ENCODE peak calls at places on chromosomes 2 and 18, in nine cellular contexts. One of them, this sample, is unnamed.

GRCh38 chr18:76972838-76973237 is 150.5 kb downstream of the ZNF236 start:
- DNase-seq in astrocyte of the spinal cord: no peak
- DNase-seq in astrocyte: peak
- DNase-seq in hepatocyte: no peak
- DNase-seq in endothelial cell of umbilical vein: peak
- DNase-seq in GM20000: no peak
- DNase-seq in glutamatergic neuron: no peak
- DNase-seq in cardiac muscle cell: no peak
- DNase-seq in lower lobe of right lung: no peak
- DNase-seq in this sample: no peak

GRCh38 chr2:19799881-19800780 is 101.7 kb downstream of the TTC32 start:
- DNase-seq in astrocyte: peak
- DNase-seq in hepatocyte: no peak
- DNase-seq in cardiac muscle cell: peak
- DNase-seq in astrocyte of the spinal cord: peak
- DNase-seq in endothelial cell of umbilical vein: no peak
- DNase-seq in glutamatergic neuron: no peak
- DNase-seq in lower lobe of right lung: no peak
- DNase-seq in GM20000: no peak
- DNase-seq in this sample: no peak

GRCh38 chr2:53021285-53021684 is 746.3 kb upstream of the CHAC2 start:
- DNase-seq in lower lobe of right lung: no peak
- DNase-seq in endothelial cell of umbilical vein: peak
- DNase-seq in glutamatergic neuron: no peak
- DNase-seq in astrocyte of the spinal cord: peak
- DNase-seq in hepatocyte: peak
- DNase-seq in astrocyte: peak
- DNase-seq in GM20000: no peak
- DNase-seq in cardiac muscle cell: no peak
- DNase-seq in this sample: peak

GRCh38 chr18:49006641-49007136 is 55.9 kb upstream of the SMAD7 start:
- DNase-seq in hepatocyte: no peak
- DNase-seq in endothelial cell of umbilical vein: no peak
- DNase-seq in cardiac muscle cell: no peak
- DNase-seq in glutamatergic neuron: no peak
- DNase-seq in lower lobe of right lung: no peak
- DNase-seq in astrocyte: peak
- DNase-seq in GM20000: no peak
- DNase-seq in astrocyte of the spinal cord: peak
- DNase-seq in this sample: no peak

GRCh38 chr2:8125741-8126691 is 555.8 kb upstream of the ID2 start:
- DNase-seq in glutamatergic neuron: no peak
- DNase-seq in GM20000: no peak
- DNase-seq in endothelial cell of umbilical vein: no peak
- DNase-seq in hepatocyte: peak
- DNase-seq in cardiac muscle cell: no peak
- DNase-seq in lower lobe of right lung: no peak
- DNase-seq in astrocyte of the spinal cord: no peak
- DNase-seq in astrocyte: no peak
- DNase-seq in this sample: no peak

GRCh38 chr2:224584111-224584764 is 925 bp downstream of the CUL3 start:
- DNase-seq in GM20000: no peak
- DNase-seq in hepatocyte: peak
- DNase-seq in astrocyte of the spinal cord: peak
- DNase-seq in cardiac muscle cell: peak
- DNase-seq in endothelial cell of umbilical vein: peak
- DNase-seq in astrocyte: peak
- DNase-seq in glutamatergic neuron: peak
- DNase-seq in lower lobe of right lung: peak
- DNase-seq in this sample: no peak

GRCh38 chr2:240604291-240604938 is 17.9 kb downstream of the CAPN10 start:
- DNase-seq in astrocyte of the spinal cord: peak
- DNase-seq in GM20000: peak
- DNase-seq in glutamatergic neuron: peak
- DNase-seq in lower lobe of right lung: peak
- DNase-seq in astrocyte: no peak
- DNase-seq in hepatocyte: peak
- DNase-seq in endothelial cell of umbilical vein: peak
- DNase-seq in cardiac muscle cell: peak
- DNase-seq in this sample: peak

GRCh38 chr18:40431071-40431998 is 1523.7 kb upstream of the PIK3C3 start:
- DNase-seq in astrocyte: no peak
- DNase-seq in hepatocyte: peak
- DNase-seq in endothelial cell of umbilical vein: no peak
- DNase-seq in GM20000: no peak
- DNase-seq in glutamatergic neuron: no peak
- DNase-seq in lower lobe of right lung: no peak
- DNase-seq in astrocyte of the spinal cord: no peak
- DNase-seq in cardiac muscle cell: peak
- DNase-seq in this sample: no peak

GRCh38 chr18:28176674-28176932 is 327 bp downstream of the CDH2 start:
- DNase-seq in astrocyte of the spinal cord: no peak
- DNase-seq in endothelial cell of umbilical vein: no peak
- DNase-seq in GM20000: no peak
- DNase-seq in astrocyte: no peak
- DNase-seq in cardiac muscle cell: no peak
- DNase-seq in glutamatergic neuron: no peak
- DNase-seq in hepatocyte: no peak
- DNase-seq in lower lobe of right lung: no peak
- DNase-seq in this sample: no peak

GRCh38 chr18:39938678-39939077 is 2016.4 kb upstream of the PIK3C3 start:
- DNase-seq in astrocyte of the spinal cord: no peak
- DNase-seq in hepatocyte: no peak
- DNase-seq in GM20000: no peak
- DNase-seq in astrocyte: no peak
- DNase-seq in cardiac muscle cell: peak
- DNase-seq in endothelial cell of umbilical vein: peak
- DNase-seq in glutamatergic neuron: no peak
- DNase-seq in lower lobe of right lung: no peak
- DNase-seq in this sample: no peak

GRCh38 chr2:205868773-205869333 is 186.6 kb downstream of the NRP2 start:
- DNase-seq in endothelial cell of umbilical vein: no peak
- DNase-seq in lower lobe of right lung: no peak
- DNase-seq in hepatocyte: no peak
- DNase-seq in glutamatergic neuron: no peak
- DNase-seq in astrocyte of the spinal cord: peak
- DNase-seq in astrocyte: peak
- DNase-seq in GM20000: peak
- DNase-seq in cardiac muscle cell: no peak
- DNase-seq in this sample: peak

GRCh38 chr2:53150146-53150545 is 617.5 kb upstream of the CHAC2 start:
- DNase-seq in astrocyte of the spinal cord: no peak
- DNase-seq in cardiac muscle cell: no peak
- DNase-seq in lower lobe of right lung: no peak
- DNase-seq in glutamatergic neuron: no peak
- DNase-seq in endothelial cell of umbilical vein: no peak
- DNase-seq in astrocyte: no peak
- DNase-seq in GM20000: no peak
- DNase-seq in hepatocyte: no peak
- DNase-seq in this sample: no peak

GRCh38 chr18:48412339-48412929 is 3.3 kb upstream of the ZBTB7C start:
- DNase-seq in glutamatergic neuron: peak
- DNase-seq in endothelial cell of umbilical vein: peak
- DNase-seq in hepatocyte: peak
- DNase-seq in GM20000: peak
- DNase-seq in astrocyte: no peak
- DNase-seq in cardiac muscle cell: peak
- DNase-seq in lower lobe of right lung: no peak
- DNase-seq in astrocyte of the spinal cord: no peak
- DNase-seq in this sample: no peak

DNA sequence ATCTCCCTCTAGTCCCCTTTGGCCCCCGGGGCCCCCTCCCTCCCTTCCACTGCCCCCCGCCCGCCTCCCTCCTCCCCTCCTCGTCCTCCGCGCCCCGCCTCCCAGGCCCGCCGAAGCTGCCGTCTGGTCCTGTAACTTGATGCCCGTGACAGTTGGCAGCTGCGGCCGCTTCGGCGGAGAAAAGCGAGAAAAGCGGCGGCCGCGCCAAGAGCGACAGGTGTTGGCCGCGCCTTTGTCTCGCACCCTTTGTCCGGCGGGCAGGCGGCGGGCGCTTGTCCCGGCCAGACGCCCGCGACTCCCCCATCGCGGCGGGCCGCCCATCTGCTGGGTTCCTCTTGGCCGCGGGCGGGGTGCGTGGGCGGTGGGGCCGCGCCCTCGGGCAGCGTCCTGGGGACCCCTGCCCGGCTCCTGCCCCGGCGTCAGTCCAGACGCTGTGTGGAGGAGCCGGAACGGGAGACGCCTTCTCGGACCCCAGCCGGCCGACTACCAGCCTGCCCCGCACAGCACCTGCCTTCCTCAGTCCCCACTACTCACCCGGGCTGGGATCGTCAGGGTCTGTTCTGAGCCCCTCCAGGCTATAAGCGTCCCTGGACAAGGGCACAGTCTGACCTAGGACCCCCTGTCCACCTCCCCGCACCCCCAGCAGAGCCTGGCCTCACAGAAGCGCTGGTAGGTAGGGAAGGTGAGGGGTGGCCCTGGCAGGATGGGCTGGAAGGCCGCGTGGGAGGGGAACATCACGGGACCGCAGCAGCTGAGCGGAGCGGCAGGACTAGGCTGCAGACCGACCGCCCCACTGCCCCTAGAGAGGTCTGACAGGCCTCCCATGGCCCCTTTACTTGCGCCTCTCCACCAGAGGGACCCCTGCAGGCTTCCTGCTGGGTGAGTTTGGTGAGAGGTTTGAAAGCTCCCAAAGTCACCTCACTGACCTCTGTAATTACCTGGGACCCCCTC is 1.2 kb upstream of the HES6 start:
- DNase-seq in endothelial cell of umbilical vein: peak
- DNase-seq in cardiac muscle cell: peak
- DNase-seq in astrocyte: peak
- DNase-seq in GM20000: peak
- DNase-seq in hepatocyte: peak
- DNase-seq in glutamatergic neuron: peak
- DNase-seq in astrocyte of the spinal cord: peak
- DNase-seq in lower lobe of right lung: peak
- DNase-seq in this sample: no peak
- TF ChIP-seq CTCF in endothelial cell of umbilical vein: no peak
- TF ChIP-seq CTCF in cardiac muscle cell: no peak
- TF ChIP-seq CTCF in astrocyte: no peak
- TF ChIP-seq CTCF in GM20000: no peak
- TF ChIP-seq CTCF in hepatocyte: no peak
- TF ChIP-seq CTCF in glutamatergic neuron: no peak
- TF ChIP-seq CTCF in astrocyte of the spinal cord: peak
- TF ChIP-seq CTCF in lower lobe of right lung: no peak
- TF ChIP-seq CTCF in this sample: peak

GRCh38 chr2:120740765-120741513 is 5.3 kb downstream of the GLI2 start:
- DNase-seq in cardiac muscle cell: peak
- DNase-seq in hepatocyte: peak
- DNase-seq in GM20000: no peak
- DNase-seq in endothelial cell of umbilical vein: no peak
- DNase-seq in astrocyte: no peak
- DNase-seq in lower lobe of right lung: no peak
- DNase-seq in glutamatergic neuron: peak
- DNase-seq in astrocyte of the spinal cord: peak
- DNase-seq in this sample: no peak
- TF ChIP-seq CTCF in cardiac muscle cell: peak
- TF ChIP-seq CTCF in hepatocyte: no peak
- TF ChIP-seq CTCF in GM20000: no peak
- TF ChIP-seq CTCF in endothelial cell of umbilical vein: no peak
- TF ChIP-seq CTCF in astrocyte: no peak
- TF ChIP-seq CTCF in lower lobe of right lung: no peak
- TF ChIP-seq CTCF in glutamatergic neuron: no peak
- TF ChIP-seq CTCF in astrocyte of the spinal cord: no peak
- TF ChIP-seq CTCF in this sample: no peak

GRCh38 chr2:164721425-164721824 is 100.1 kb upstream of the GRB14 start:
- DNase-seq in astrocyte of the spinal cord: no peak
- DNase-seq in endothelial cell of umbilical vein: no peak
- DNase-seq in astrocyte: no peak
- DNase-seq in GM20000: no peak
- DNase-seq in cardiac muscle cell: no peak
- DNase-seq in hepatocyte: no peak
- DNase-seq in glutamatergic neuron: no peak
- DNase-seq in lower lobe of right lung: no peak
- DNase-seq in this sample: no peak

GRCh38 chr2:164719996-164720941 is 99.0 kb upstream of the GRB14 start:
- DNase-seq in astrocyte of the spinal cord: peak
- DNase-seq in GM20000: no peak
- DNase-seq in cardiac muscle cell: no peak
- DNase-seq in hepatocyte: no peak
- DNase-seq in glutamatergic neuron: no peak
- DNase-seq in lower lobe of right lung: no peak
- DNase-seq in astrocyte: peak
- DNase-seq in endothelial cell of umbilical vein: no peak
- DNase-seq in this sample: peak

GRCh38 chr2:164722604-164723338 is 101.5 kb upstream of the GRB14 start:
- DNase-seq in lower lobe of right lung: no peak
- DNase-seq in endothelial cell of umbilical vein: peak
- DNase-seq in cardiac muscle cell: no peak
- DNase-seq in astrocyte: no peak
- DNase-seq in glutamatergic neuron: no peak
- DNase-seq in hepatocyte: no peak
- DNase-seq in astrocyte of the spinal cord: no peak
- DNase-seq in GM20000: no peak
- DNase-seq in this sample: no peak

DNA sequence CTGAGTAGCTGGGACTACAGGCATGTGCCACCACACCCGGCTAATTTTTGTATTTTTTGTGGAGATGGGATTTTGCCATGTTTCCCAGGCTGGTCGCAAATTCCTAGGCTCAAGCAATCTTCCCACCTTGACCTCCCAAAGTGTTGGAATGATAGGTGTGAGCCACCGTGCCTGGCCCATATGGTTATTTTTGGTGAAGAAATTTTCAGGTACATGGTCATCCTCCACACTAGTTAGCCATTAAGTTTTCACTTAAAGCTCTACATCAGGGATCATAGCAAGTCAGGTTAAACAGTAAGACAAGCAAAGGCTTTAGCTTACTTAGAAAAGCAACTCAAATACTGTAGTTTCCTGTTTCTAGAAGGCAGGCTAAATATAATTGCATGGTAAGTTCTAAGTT is 104.3 kb upstream of the GRB14 start:
- DNase-seq in astrocyte of the spinal cord: no peak
- DNase-seq in endothelial cell of umbilical vein: no peak
- DNase-seq in glutamatergic neuron: no peak
- DNase-seq in GM20000: no peak
- DNase-seq in lower lobe of right lung: no peak
- DNase-seq in astrocyte: no peak
- DNase-seq in hepatocyte: no peak
- DNase-seq in cardiac muscle cell: no peak
- DNase-seq in this sample: no peak
- TF ChIP-seq CTCF in astrocyte of the spinal cord: no peak
- TF ChIP-seq CTCF in endothelial cell of umbilical vein: no peak
- TF ChIP-seq CTCF in glutamatergic neuron: no peak
- TF ChIP-seq CTCF in GM20000: no peak
- TF ChIP-seq CTCF in lower lobe of right lung: no peak
- TF ChIP-seq CTCF in astrocyte: no peak
- TF ChIP-seq CTCF in hepatocyte: no peak
- TF ChIP-seq CTCF in cardiac muscle cell: no peak
- TF ChIP-seq CTCF in this sample: no peak

DNA sequence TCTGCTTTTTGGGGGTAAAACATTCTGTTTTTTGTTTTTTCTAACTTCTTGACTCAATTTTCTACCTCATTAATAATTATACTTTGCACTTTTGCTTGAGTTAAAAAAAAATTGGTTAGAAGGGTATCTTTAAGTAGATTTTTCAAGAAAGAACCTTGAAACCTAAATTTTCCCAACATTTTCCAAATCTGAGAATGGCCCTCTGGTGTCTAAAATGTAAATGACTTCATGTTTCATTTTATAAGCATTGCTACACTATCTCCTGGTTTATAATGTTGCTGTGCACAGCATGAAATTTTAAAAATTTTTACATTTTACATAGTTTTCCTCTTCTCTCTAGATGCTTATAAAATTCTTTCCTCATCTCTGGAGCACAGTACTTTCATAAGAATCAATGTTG is 14.2 kb downstream of the EIF2AK2 start:
- DNase-seq in hepatocyte: no peak
- DNase-seq in cardiac muscle cell: no peak
- DNase-seq in glutamatergic neuron: no peak
- DNase-seq in astrocyte of the spinal cord: no peak
- DNase-seq in lower lobe of right lung: no peak
- DNase-seq in astrocyte: no peak
- DNase-seq in GM20000: no peak
- DNase-seq in endothelial cell of umbilical vein: no peak
- DNase-seq in this sample: no peak
- TF ChIP-seq CTCF in hepatocyte: no peak
- TF ChIP-seq CTCF in cardiac muscle cell: no peak
- TF ChIP-seq CTCF in glutamatergic neuron: no peak
- TF ChIP-seq CTCF in astrocyte of the spinal cord: no peak
- TF ChIP-seq CTCF in lower lobe of right lung: no peak
- TF ChIP-seq CTCF in astrocyte: no peak
- TF ChIP-seq CTCF in GM20000: no peak
- TF ChIP-seq CTCF in endothelial cell of umbilical vein: no peak
- TF ChIP-seq CTCF in this sample: no peak